ENCODE peak calls at places on chromosome 3, in four cellular contexts. B, Z, A and L are unnamed samples.

GRCh38 chr3:13108861-13109260 is 35.6 kb upstream of the IQSEC1 start:
- DNase-seq in Z (no peak), B (no peak), A (no peak), L (no peak)

GRCh38 chr3:136942796-136943195 is 15.0 kb upstream of the IL20RB start:
- DNase-seq in Z (no peak), B (no peak), A (no peak), L (no peak)

GRCh38 chr3:155963557-155963956 is 93.1 kb downstream of the GMPS start:
- DNase-seq in Z (no peak), B (no peak), A (peak), L (no peak)

GRCh38 chr3:141067559-141067958 is 16.4 kb downstream of the SPSB4 start:
- DNase-seq in A (no peak), B (no peak), Z (no peak), L (no peak)

GRCh38 chr3:143707848-143708247 is 140.4 kb downstream of the SLC9A9 start:
- DNase-seq in Z (no peak), B (peak), A (no peak), L (peak)

GRCh38 chr3:184717608-184717995 is 5.7 kb upstream of the MAGEF1 start:
- DNase-seq in B (no peak), A (no peak), Z (no peak), L (no peak)

GRCh38 chr3:157360044-157360443 is 76.6 kb upstream of the PTX3 start:
- DNase-seq in B (no peak), Z (no peak), A (peak), L (peak)

GRCh38 chr3:127606981-127607595 is 8.9 kb downstream of the MCM2 start:
- DNase-seq in Z (no peak), A (no peak), B (no peak), L (no peak)

GRCh38 chr3:183551930-183552329 is 3.6 kb downstream of the KLHL6 start:
- DNase-seq in Z (no peak), A (no peak), B (no peak), L (no peak)

GRCh38 chr3:37935290-37935668 is 55.3 kb upstream of the VILL start:
- DNase-seq in A (peak), B (no peak), Z (no peak), L (peak)

GRCh38 chr3:74897006-74897405 is 282.5 kb upstream of the CNTN3 start:
- DNase-seq in Z (no peak), A (no peak), B (peak), L (no peak)

GRCh38 chr3:54826255-54826691 is 101.6 kb downstream of the LRTM1 start:
- DNase-seq in A (peak), Z (no peak), B (no peak), L (peak)

GRCh38 chr3:42179110-42179725 is 86.8 kb downstream of the CCK start:
- DNase-seq in A (peak), B (peak), Z (peak), L (peak)

GRCh38 chr3:102068736-102069135 is 219.4 kb downstream of the NFKBIZ start:
- DNase-seq in A (no peak), B (no peak), Z (no peak), L (no peak)

GRCh38 chr3:20837676-20838302 is 651.8 kb upstream of the SGO1 start:
- DNase-seq in B (no peak), A (no peak), Z (no peak), L (no peak)

GRCh38 chr3:28224430-28224829 is 17.0 kb upstream of the CMC1 start:
- DNase-seq in B (no peak), Z (no peak), A (no peak), L (no peak)

GRCh38 chr3:146589899-146590508 is 15.1 kb downstream of the PLSCR5 start:
- DNase-seq in A (peak), Z (no peak), B (peak), L (peak)

GRCh38 chr3:196189608-196190347 is 21.4 kb downstream of the ZDHHC19 start:
- DNase-seq in B (no peak), Z (no peak), A (no peak), L (no peak)

GRCh38 chr3:128068156-128068620 is 16.0 kb downstream of the SEC61A1 start:
- DNase-seq in A (peak), B (peak), Z (peak), L (peak)

GRCh38 chr3:133271491-133271890 is 128.4 kb upstream of the BFSP2 start:
- DNase-seq in Z (no peak), A (peak), B (peak), L (no peak)

GRCh38 chr3:7000501-7000900 is 139.6 kb downstream of the GRM7 start:
- DNase-seq in A (no peak), Z (no peak), B (no peak), L (no peak)

GRCh38 chr3:172562881-172563835 is 39.9 kb upstream of the TNFSF10 start:
- DNase-seq in A (peak), B (no peak), Z (no peak), L (peak)

DNA sequence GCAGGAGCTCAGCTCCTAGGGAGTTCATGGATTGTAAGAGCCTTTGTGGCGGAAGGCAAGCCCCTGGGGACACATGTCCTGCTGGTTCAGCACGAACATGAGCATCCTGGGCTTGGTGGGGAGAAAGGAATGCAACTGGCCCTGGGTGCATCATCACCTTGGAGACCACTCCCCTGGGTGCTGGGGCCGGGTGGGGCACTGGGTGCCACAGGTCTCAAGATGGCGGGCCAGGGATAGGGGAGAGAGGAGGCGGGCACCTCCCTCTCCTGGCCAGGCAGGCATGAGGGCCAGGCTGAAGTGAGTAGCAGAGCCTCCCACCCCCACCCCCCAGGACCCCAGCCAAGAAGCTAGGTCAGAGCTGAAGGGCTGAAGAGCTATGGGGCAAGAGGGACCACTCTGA is 768 bp downstream of the PCBP4 start:
- DNase-seq in B (no peak), A (no peak), Z (no peak), L (no peak)
- H2BK120ac ChIP-seq in B (no peak), A (peak), Z (no peak), L (no peak)

GRCh38 chr3:66989241-66989640 is 8.9 kb upstream of the KBTBD8 start:
- DNase-seq in Z (peak), B (peak), A (no peak), L (no peak)
- H2BK120ac ChIP-seq in Z (no peak), B (peak), A (no peak), L (no peak)

DNA sequence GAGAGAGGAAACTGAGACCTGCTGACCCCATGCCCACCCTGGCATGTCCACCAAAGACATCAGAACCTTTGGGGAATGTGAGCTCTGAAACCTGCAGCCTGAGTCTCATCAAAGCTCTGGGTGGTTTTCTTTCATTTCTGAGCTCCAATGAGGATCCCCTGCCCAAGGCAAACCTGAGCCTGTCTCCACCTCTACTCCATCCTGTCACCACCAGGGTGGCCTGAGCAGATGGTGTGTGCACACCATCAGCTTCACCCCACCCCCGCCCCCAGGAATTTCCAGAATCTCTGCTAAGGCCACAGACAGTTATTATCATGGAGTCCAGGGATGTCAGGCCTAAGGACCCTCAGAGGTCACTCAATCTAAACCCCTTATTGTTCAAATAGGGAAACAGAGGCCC is 1.3 kb downstream of the XIRP1 start:
- DNase-seq in B (peak), Z (peak), A (no peak), L (no peak)
- H2BK120ac ChIP-seq in B (no peak), Z (no peak), A (no peak), L (no peak)

DNA sequence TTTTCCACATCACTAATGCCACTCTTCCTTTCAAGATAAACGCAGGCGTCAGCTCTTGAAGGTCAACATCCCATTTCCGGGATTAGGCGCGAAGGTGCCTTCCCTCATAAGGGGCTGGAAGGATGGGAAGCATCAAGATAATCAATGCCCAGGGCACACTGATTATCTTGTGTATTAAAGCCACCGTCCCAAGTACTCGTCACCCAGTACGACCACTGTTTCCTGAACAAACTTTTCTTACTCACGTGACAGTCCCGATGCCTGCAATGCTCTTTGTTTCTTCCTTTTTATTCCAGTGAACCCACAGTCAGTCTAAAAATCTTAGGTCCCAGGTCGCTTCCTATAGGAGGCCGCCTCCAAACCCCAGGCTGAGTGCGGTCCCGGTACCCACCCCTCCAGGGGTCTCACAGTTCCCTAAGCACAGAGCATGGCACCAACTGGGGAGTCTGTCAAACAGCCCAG is 679 bp downstream of the ANAPC13 start:
- DNase-seq in A (no peak), B (peak), Z (no peak), L (peak)
- H2BK120ac ChIP-seq in A (peak), B (no peak), Z (no peak), L (peak)

GRCh38 chr3:4856986-4857385 is 122.3 kb upstream of the BHLHE40 start:
- DNase-seq in Z (no peak), A (no peak), B (no peak), L (no peak)

GRCh38 chr3:4853749-4854140 is 125.5 kb upstream of the BHLHE40 start:
- DNase-seq in B (no peak), Z (no peak), A (no peak), L (no peak)

GRCh38 chr3:4856564-4856963 is 122.7 kb upstream of the BHLHE40 start:
- DNase-seq in Z (no peak), A (no peak), B (no peak), L (no peak)

GRCh38 chr3:4856136-4856535 is 123.1 kb upstream of the BHLHE40 start:
- DNase-seq in Z (no peak), B (no peak), A (no peak), L (no peak)

DNA sequence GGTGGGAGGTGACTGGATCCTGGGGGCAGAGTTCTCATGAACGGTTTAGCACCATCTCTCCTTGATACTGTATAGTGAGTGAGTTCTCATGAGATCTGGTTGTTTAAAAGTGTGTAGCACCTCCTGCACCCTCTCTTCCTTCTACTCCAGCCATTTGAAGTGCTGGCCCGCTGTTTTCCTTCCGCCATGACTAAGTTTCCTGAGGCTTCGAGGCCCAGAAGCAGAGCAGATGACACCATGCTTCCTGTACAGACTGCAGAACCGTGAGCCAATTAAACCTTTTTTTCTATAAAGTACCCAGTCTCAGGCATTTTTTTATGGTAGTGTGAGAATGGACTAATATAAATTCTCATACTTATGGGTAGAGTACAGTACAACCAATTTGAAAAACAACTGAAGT is 123.6 kb upstream of the BHLHE40 start:
- DNase-seq in Z (no peak), B (no peak), A (no peak), L (no peak)
- H2BK120ac ChIP-seq in Z (no peak), B (no peak), A (no peak), L (no peak)

DNA sequence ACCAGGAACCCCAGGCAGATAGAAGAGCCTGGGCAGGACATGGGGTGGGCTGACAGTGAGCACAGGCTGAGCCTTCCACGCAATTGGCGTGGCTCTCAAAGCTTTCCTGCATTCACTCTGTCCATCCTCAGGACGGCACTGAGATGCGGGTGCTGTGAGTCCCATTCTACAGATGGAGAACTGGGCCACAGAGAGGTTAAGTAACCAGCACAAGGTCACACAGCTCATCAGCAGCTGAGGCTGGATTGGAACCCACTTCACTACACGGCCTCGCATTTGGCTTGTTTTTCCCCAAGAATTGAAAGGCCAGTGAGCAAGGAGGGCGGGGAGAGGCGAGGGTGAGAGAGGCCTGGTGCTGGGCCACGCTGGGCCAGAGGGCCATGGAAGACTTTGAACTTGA is 36.0 kb upstream of the GRIP2 start:
- DNase-seq in Z (no peak), B (no peak), A (no peak), L (no peak)
- H2BK120ac ChIP-seq in Z (no peak), B (no peak), A (no peak), L (no peak)

GRCh38 chr3:149662240-149662887 is 4.5 kb upstream of the WWTR1 start:
- DNase-seq in A (peak), B (peak), Z (no peak), L (peak)
- H2BK120ac ChIP-seq in A (peak), B (no peak), Z (no peak), L (no peak)

GRCh38 chr3:177594096-177594495 is 396.8 kb upstream of the TBL1XR1 start:
- DNase-seq in A (no peak), B (no peak), Z (no peak), L (no peak)
- H2BK120ac ChIP-seq in A (peak), B (no peak), Z (no peak), L (no peak)